ENCODE peak calls at places on chromosomes 11 and 22, in seven cellular contexts. I, J, F, U, G, A and Q are unnamed samples. For H3K36me3, the result is how much of the 10 kb centered on the place peaks cover.

GRCh38 chr11:127609025-127609788 is 608.6 kb upstream of the KIRREL3 start:
- DNase-seq in I (no peak), J (no peak), F (no peak), U (no peak), G (no peak), A (no peak), Q (no peak)

GRCh38 chr11:120749389-120749788 is 237.8 kb downstream of the GRIK4 start:
- DNase-seq in I (no peak), J (no peak), F (no peak), U (no peak), G (no peak), A (no peak), Q (no peak)

GRCh38 chr11:45078236-45079074 is 68.0 kb upstream of the PRDM11 start:
- DNase-seq in I (no peak), J (no peak), F (no peak), U (no peak), G (no peak), A (no peak), Q (no peak)

GRCh38 chr11:68682531-68682931 is 1.8 kb upstream of the GAL start:
- DNase-seq in I (no peak), J (no peak), F (no peak), U (peak), G (no peak), A (no peak), Q (no peak)

GRCh38 chr22:32587449-32587848 is 112.8 kb downstream of the FBXO7 start:
- DNase-seq in I (peak), J (no peak), F (no peak), U (no peak), G (no peak), A (no peak), Q (no peak)

GRCh38 chr11:124752471-124753100 is 531 bp upstream of the VSIG2 start:
- DNase-seq in I (no peak), J (no peak), F (no peak), U (no peak), G (no peak), A (no peak), Q (no peak)

GRCh38 chr11:60485987-60486386 is 6.6 kb upstream of the MS4A12 start:
- DNase-seq in I (peak), J (peak), F (no peak), U (peak), G (peak), A (no peak), Q (peak)

GRCh38 chr11:115893701-115894100 is 389.5 kb upstream of the CADM1 start:
- DNase-seq in I (no peak), J (no peak), F (no peak), U (no peak), G (peak), A (no peak), Q (no peak)

GRCh38 chr11:96061730-96062524 is 138.0 kb upstream of the MTMR2 start:
- DNase-seq in I (no peak), J (no peak), F (no peak), U (no peak), G (no peak), A (peak), Q (no peak)

GRCh38 chr22:49466926-49467590 is 360.6 kb downstream of the BRD1 start:
- DNase-seq in I (no peak), J (no peak), F (no peak), U (no peak), G (no peak), A (no peak), Q (no peak)

GRCh38 chr11:70443043-70444030 is 45.0 kb downstream of the CTTN start:
- DNase-seq in I (no peak), J (no peak), F (no peak), U (no peak), G (no peak), A (no peak), Q (no peak)

GRCh38 chr11:121104223-121104831 is 3.3 kb downstream of the TECTA start:
- DNase-seq in I (peak), J (no peak), F (no peak), U (no peak), G (no peak), A (no peak), Q (no peak)

GRCh38 chr11:117875397-117876048 is 935 bp downstream of the FXYD6 start:
- DNase-seq in I (peak), J (no peak), F (no peak), U (peak), G (no peak), A (no peak), Q (no peak)

GRCh38 chr11:74276581-74276980 is 34.9 kb downstream of the P4HA3 start:
- DNase-seq in I (no peak), J (no peak), F (no peak), U (no peak), G (no peak), A (peak), Q (no peak)

GRCh38 chr11:123302751-123303195 is 107.7 kb upstream of the CLMP start:
- DNase-seq in I (no peak), J (no peak), F (no peak), U (no peak), G (no peak), A (peak), Q (no peak)

GRCh38 chr11:127017482-127017881 is 16.9 kb upstream of the KIRREL3 start:
- DNase-seq in I (no peak), J (peak), F (no peak), U (no peak), G (no peak), A (peak), Q (no peak)

GRCh38 chr11:19820100-19820499 is 107.5 kb downstream of the NAV2 start:
- DNase-seq in I (no peak), J (no peak), F (peak), U (no peak), G (peak), A (peak), Q (no peak)

GRCh38 chr11:100467821-100468508 is 219.1 kb upstream of the ARHGAP42 start:
- DNase-seq in I (no peak), J (no peak), F (no peak), U (peak), G (no peak), A (no peak), Q (no peak)

GRCh38 chr22:28027453-28028448 is 108.7 kb upstream of the PITPNB start:
- DNase-seq in I (no peak), J (no peak), F (no peak), U (peak), G (no peak), A (no peak), Q (peak)

GRCh38 chr22:36301384-36301828 is 48.5 kb downstream of the APOL1 start:
- DNase-seq in I (peak), J (peak), F (peak), U (peak), G (peak), A (peak), Q (peak)

GRCh38 chr11:95790933-95791247 is 592 bp downstream of the CEP57 start:
- DNase-seq in I (peak), J (peak), F (peak), U (peak), G (peak), A (peak), Q (peak)

GRCh38 chr11:45146072-45147016 is at the start of gene PRDM11:
- DNase-seq in I (peak), J (peak), F (peak), U (no peak), G (peak), A (peak), Q (peak)

GRCh38 chr11:106523921-106524320 is 446.5 kb downstream of the AASDHPPT start:
- DNase-seq in I (no peak), J (no peak), F (no peak), U (no peak), G (no peak), A (no peak), Q (no peak)

GRCh38 chr22:36417281-36417686 is 29.5 kb upstream of the MYH9 start:
- DNase-seq in I (peak), J (peak), F (peak), U (no peak), G (peak), A (no peak), Q (peak)

GRCh38 chr11:75461136-75461535 is 28.1 kb upstream of the KLHL35 start:
- DNase-seq in I (no peak), J (no peak), F (peak), U (no peak), G (no peak), A (no peak), Q (no peak)

GRCh38 chr11:69000831-69001245 is 12.2 kb downstream of the MRGPRF start:
- DNase-seq in I (peak), J (peak), F (peak), U (no peak), G (no peak), A (peak), Q (peak)

GRCh38 chr22:50635591-50635990 is 7.6 kb upstream of the ARSA start:
- DNase-seq in I (no peak), J (no peak), F (no peak), U (no peak), G (no peak), A (no peak), Q (no peak)

GRCh38 chr11:47886096-47886495 is 37.9 kb upstream of the NUP160 start:
- DNase-seq in I (peak), J (peak), F (no peak), U (no peak), G (peak), A (peak), Q (peak)

GRCh38 chr11:26778000-26778757 is 56.3 kb upstream of the SLC5A12 start:
- DNase-seq in I (no peak), J (no peak), F (no peak), U (no peak), G (no peak), A (peak), Q (no peak)

GRCh38 chr22:32378703-32379272 is 21.1 kb downstream of the RFPL3 start:
- DNase-seq in I (peak), J (peak), F (no peak), U (peak), G (no peak), A (peak), Q (peak)

GRCh38 chr11:2968501-2968900 is 23.6 kb downstream of the NAP1L4 start:
- DNase-seq in I (no peak), J (no peak), F (no peak), U (no peak), G (no peak), A (no peak), Q (no peak)
- H3K36me3 ChIP-seq in I (under half), J (under half), F (half or more), U (half or more), G (under half), A (half or more), Q (under half)

GRCh38 chr11:46378296-46378695 is 3.2 kb upstream of the MDK start:
- DNase-seq in I (no peak), J (no peak), F (no peak), U (no peak), G (no peak), A (no peak), Q (no peak)
- H3K36me3 ChIP-seq in I (under half), J (under half), F (under half), U (under half), G (under half), A (under half), Q (under half)

GRCh38 chr11:32060063-32060462 is 30.8 kb upstream of the RCN1 start:
- DNase-seq in I (no peak), J (no peak), F (no peak), U (no peak), G (no peak), A (no peak), Q (no peak)
- H3K36me3 ChIP-seq in I (under half), J (under half), F (under half), U (under half), G (under half), A (under half), Q (under half)

GRCh38 chr11:16204261-16204660 is 152.1 kb downstream of the SOX6 start:
- DNase-seq in I (no peak), J (no peak), F (no peak), U (no peak), G (no peak), A (peak), Q (no peak)
- H3K36me3 ChIP-seq in I (under half), J (under half), F (under half), U (under half), G (under half), A (under half), Q (under half)

GRCh38 chr22:45743687-45744086 is 72.1 kb downstream of the ATXN10 start:
- DNase-seq in I (no peak), J (peak), F (no peak), U (no peak), G (no peak), A (no peak), Q (no peak)
- H3K36me3 ChIP-seq in I (under half), J (half or more), F (under half), U (under half), G (under half), A (under half), Q (under half)

GRCh38 chr22:30626413-30626812 is 9.2 kb upstream of the SLC35E4 start:
- DNase-seq in I (no peak), J (no peak), F (no peak), U (no peak), G (no peak), A (no peak), Q (no peak)
- H3K36me3 ChIP-seq in I (under half), J (under half), F (under half), U (under half), G (under half), A (under half), Q (under half)